ENCODE peak calls at places on chromosomes 11 and 22, in seven cellular contexts. One of them, this sample, is unnamed.
A peak's percentile ranks its signal among the peaks of the same experiment; 100 is the strongest.

GRCh38 chr11:121298770-121299169 is 6.2 kb downstream of the SC5D start:
- DNase-seq in HL-60: no peak
- DNase-seq in heart right ventricle: no peak
- DNase-seq in tibial nerve: no peak
- DNase-seq in AG09309: no peak
- DNase-seq in AG04449: no peak
- DNase-seq in HepG2: no peak
- DNase-seq in this sample: no peak

GRCh38 chr22:46878549-46878948 is 116.1 kb downstream of the TBC1D22A start:
- DNase-seq in HL-60: no peak
- DNase-seq in heart right ventricle: no peak
- DNase-seq in tibial nerve: no peak
- DNase-seq in AG09309: no peak
- DNase-seq in AG04449: no peak
- DNase-seq in HepG2: no peak
- DNase-seq in this sample: peak; percentile 64

GRCh38 chr22:47295226-47295901 is 532.9 kb downstream of the TBC1D22A start:
- DNase-seq in HL-60: no peak
- DNase-seq in heart right ventricle: no peak
- DNase-seq in tibial nerve: no peak
- DNase-seq in AG09309: no peak
- DNase-seq in AG04449: no peak
- DNase-seq in HepG2: no peak
- DNase-seq in this sample: no peak

GRCh38 chr11:6856871-6857270 is 6.0 kb upstream of the OR10A2 start:
- DNase-seq in HL-60: no peak
- DNase-seq in heart right ventricle: no peak
- DNase-seq in tibial nerve: no peak
- DNase-seq in AG09309: no peak
- DNase-seq in AG04449: no peak
- DNase-seq in HepG2: no peak
- DNase-seq in this sample: peak; percentile 39

GRCh38 chr22:50040717-50041116 is 17.4 kb downstream of the TTLL8 start:
- DNase-seq in HL-60: no peak
- DNase-seq in heart right ventricle: no peak
- DNase-seq in tibial nerve: no peak
- DNase-seq in AG09309: no peak
- DNase-seq in AG04449: no peak
- DNase-seq in HepG2: no peak
- DNase-seq in this sample: no peak

GRCh38 chr11:65311197-65311631 is 3.5 kb upstream of the CDC42EP2 start:
- DNase-seq in HL-60: no peak
- DNase-seq in heart right ventricle: no peak
- DNase-seq in tibial nerve: no peak
- DNase-seq in AG09309: no peak
- DNase-seq in AG04449: no peak
- DNase-seq in HepG2: no peak
- DNase-seq in this sample: no peak

GRCh38 chr11:62725686-62726085 is 1.6 kb downstream of the HNRNPUL2 start:
- DNase-seq in HL-60: no peak
- DNase-seq in heart right ventricle: no peak
- DNase-seq in tibial nerve: no peak
- DNase-seq in AG09309: no peak
- DNase-seq in AG04449: no peak
- DNase-seq in HepG2: peak; percentile 42
- DNase-seq in this sample: no peak

GRCh38 chr11:67289651-67290479 is 762 bp downstream of the ANKRD13D start:
- DNase-seq in HL-60: no peak
- DNase-seq in heart right ventricle: no peak
- DNase-seq in tibial nerve: no peak
- DNase-seq in AG09309: no peak
- DNase-seq in AG04449: no peak
- DNase-seq in HepG2: no peak
- DNase-seq in this sample: no peak

GRCh38 chr11:35059040-35059439 is 79.9 kb upstream of the CD44 start:
- DNase-seq in HL-60: peak; percentile 65
- DNase-seq in heart right ventricle: no peak
- DNase-seq in tibial nerve: no peak
- DNase-seq in AG09309: no peak
- DNase-seq in AG04449: no peak
- DNase-seq in HepG2: no peak
- DNase-seq in this sample: no peak

GRCh38 chr11:123246749-123247497 is 51.9 kb upstream of the CLMP start:
- DNase-seq in HL-60: peak; percentile 28
- DNase-seq in heart right ventricle: peak; percentile 79
- DNase-seq in tibial nerve: peak; percentile 82
- DNase-seq in AG09309: no peak
- DNase-seq in AG04449: no peak
- DNase-seq in HepG2: peak; percentile 52
- DNase-seq in this sample: peak; percentile 34

GRCh38 chr11:1158681-1159525 is 1.1 kb downstream of the MUC5AC start:
- DNase-seq in HL-60: no peak
- DNase-seq in heart right ventricle: no peak
- DNase-seq in tibial nerve: no peak
- DNase-seq in AG09309: no peak
- DNase-seq in AG04449: no peak
- DNase-seq in HepG2: no peak
- DNase-seq in this sample: no peak

GRCh38 chr11:61488651-61489291 is 19.8 kb upstream of the LRRC10B start:
- DNase-seq in HL-60: no peak
- DNase-seq in heart right ventricle: peak; percentile 80
- DNase-seq in tibial nerve: no peak
- DNase-seq in AG09309: no peak
- DNase-seq in AG04449: no peak
- DNase-seq in HepG2: peak; percentile 89
- DNase-seq in this sample: peak; percentile 41

GRCh38 chr11:3124821-3125220 is 40.3 kb downstream of the OSBPL5 start:
- DNase-seq in HL-60: no peak
- DNase-seq in heart right ventricle: no peak
- DNase-seq in tibial nerve: no peak
- DNase-seq in AG09309: no peak
- DNase-seq in AG04449: no peak
- DNase-seq in HepG2: no peak
- DNase-seq in this sample: no peak

GRCh38 chr11:10858505-10859360 is 880 bp upstream of the ZBED5 start:
- DNase-seq in HL-60: no peak
- DNase-seq in heart right ventricle: peak; percentile 65
- DNase-seq in tibial nerve: peak; percentile 46
- DNase-seq in AG09309: no peak
- DNase-seq in AG04449: no peak
- DNase-seq in HepG2: peak; percentile 50
- DNase-seq in this sample: no peak

GRCh38 chr11:116415095-116415494 is 357.7 kb downstream of the BUD13 start:
- DNase-seq in HL-60: no peak
- DNase-seq in heart right ventricle: no peak
- DNase-seq in tibial nerve: no peak
- DNase-seq in AG09309: no peak
- DNase-seq in AG04449: no peak
- DNase-seq in HepG2: no peak
- DNase-seq in this sample: no peak

DNA sequence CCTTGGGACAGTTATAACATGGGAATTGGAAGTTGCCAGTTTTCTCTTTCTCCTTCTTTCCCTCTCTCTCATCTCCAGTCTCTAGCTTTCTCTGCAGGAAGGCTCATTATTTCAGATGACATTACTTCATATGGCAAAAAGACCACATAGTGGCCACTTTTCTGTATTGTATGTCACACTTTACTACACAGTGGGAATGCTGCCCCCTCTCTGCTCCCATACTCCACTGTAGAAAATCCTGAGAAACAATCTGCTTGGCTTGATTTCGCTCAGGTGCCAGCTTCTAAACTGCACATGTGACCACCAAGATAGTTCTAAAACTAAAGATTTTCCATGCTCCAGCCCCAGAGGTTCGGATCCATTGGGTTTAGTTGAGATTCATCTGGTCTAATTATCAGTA is 860.7 kb upstream of the CCDC90B start:
- DNase-seq in HL-60: no peak
- DNase-seq in heart right ventricle: no peak
- DNase-seq in tibial nerve: no peak
- DNase-seq in AG09309: no peak
- DNase-seq in AG04449: no peak
- DNase-seq in HepG2: no peak
- DNase-seq in this sample: no peak
- TF ChIP-seq CTCF in HL-60: no peak
- TF ChIP-seq CTCF in heart right ventricle: no peak
- TF ChIP-seq CTCF in tibial nerve: no peak
- TF ChIP-seq CTCF in AG09309: no peak
- TF ChIP-seq CTCF in AG04449: no peak
- TF ChIP-seq CTCF in HepG2: no peak
- TF ChIP-seq CTCF in this sample: no peak

DNA sequence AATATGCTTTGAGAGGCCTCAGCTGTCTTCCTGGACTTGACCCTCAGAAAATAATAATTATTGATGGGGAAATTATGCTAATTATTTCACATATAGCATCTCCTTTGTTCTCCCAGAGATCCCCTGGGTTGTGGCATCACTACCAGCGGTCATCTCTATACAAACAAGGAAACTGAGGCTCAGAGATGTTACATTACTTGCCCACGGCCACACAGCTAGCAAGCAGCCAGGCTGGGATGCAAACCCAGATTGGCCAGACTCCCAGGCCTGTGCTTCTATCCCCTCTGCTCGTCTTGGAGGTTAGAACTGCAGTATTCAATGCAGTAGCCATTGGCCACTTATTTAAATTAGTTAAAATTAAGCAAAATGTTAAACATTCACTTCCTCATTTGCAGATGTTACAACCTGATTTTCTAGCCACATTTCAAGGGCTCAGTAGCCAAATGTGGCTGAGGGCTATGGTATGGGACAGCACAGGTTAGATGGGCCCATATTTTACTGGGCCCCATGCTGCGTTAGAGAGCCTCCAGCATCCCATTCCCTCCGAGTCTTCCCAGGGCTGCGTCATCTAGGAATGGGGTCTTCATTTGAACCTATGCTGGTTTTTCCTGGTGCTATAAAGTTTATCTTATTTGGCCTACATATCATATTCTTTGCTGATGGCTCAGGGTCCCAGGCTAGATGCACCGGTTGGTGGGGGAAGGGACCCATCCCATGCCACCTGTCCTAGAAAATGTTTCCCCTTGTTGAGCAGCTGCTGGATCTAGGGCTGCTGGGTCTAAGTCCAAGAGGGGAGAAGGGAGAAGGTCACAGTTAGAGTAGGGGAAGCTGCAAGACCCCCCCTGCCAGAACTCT is 2.2 kb downstream of the SLC35C1 start:
- DNase-seq in HL-60: no peak
- DNase-seq in heart right ventricle: no peak
- DNase-seq in tibial nerve: no peak
- DNase-seq in AG09309: no peak
- DNase-seq in AG04449: no peak
- DNase-seq in HepG2: no peak
- DNase-seq in this sample: no peak
- H3K4me3 ChIP-seq in HL-60: peak overlapping the region; percentile 85
- H3K4me3 ChIP-seq in heart right ventricle: no peak overlapping the region
- H3K4me3 ChIP-seq in tibial nerve: no peak overlapping the region
- H3K4me3 ChIP-seq in AG09309: peak overlapping the region; percentile 96
- H3K4me3 ChIP-seq in AG04449: peak overlapping the region; percentile 88
- H3K4me3 ChIP-seq in HepG2: peak overlapping the region; percentile 82
- H3K4me3 ChIP-seq in this sample: peak overlapping the region; percentile 83

DNA sequence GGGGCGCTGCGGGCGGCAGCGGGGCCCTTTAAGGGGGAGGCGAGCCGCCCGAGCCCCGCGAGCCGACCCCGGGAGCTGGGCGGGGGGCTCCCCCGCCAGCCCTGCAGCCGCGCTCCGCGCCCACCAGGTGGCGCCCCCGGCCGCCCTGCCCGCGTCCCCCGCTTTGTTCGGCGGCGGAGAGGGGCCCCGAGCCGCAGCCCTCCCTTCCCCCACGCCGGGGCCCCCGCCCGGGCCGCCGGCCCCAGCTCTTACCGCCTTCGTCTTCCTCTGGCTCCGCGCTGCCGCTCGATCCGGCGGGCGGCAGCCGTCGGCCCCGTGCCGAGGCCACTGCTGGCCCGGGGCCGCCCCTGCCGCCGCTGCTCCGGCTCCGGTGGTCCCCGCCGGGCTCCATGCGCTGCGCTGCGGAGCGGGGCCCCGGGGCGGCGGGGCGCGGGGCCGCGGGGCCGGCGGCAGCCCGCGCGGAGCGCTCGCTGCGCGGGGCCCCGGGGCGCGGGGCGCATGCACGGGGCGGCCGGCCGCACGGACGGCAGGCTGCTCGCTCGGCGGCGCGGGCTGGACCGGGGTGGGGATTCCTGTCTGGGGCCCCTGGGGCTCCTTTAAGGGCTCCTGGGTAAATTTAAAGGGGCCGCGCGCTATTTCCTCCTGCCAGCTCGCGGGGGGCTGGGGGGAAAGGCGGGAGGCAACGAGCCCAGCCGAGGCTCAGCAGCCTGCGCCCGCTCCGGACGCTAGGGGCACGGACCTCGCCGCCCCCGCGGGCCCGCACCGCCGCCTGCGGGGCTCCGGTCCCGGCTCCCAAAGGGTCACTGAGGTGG is at the start of gene ZFTA:
- DNase-seq in HL-60: no peak
- DNase-seq in heart right ventricle: peak; percentile 74
- DNase-seq in tibial nerve: no peak
- DNase-seq in AG09309: no peak
- DNase-seq in AG04449: no peak
- DNase-seq in HepG2: no peak
- DNase-seq in this sample: no peak
- TF ChIP-seq CTCF in HL-60: no peak
- TF ChIP-seq CTCF in heart right ventricle: peak; percentile 26
- TF ChIP-seq CTCF in tibial nerve: peak; percentile 96
- TF ChIP-seq CTCF in AG09309: peak; percentile 33
- TF ChIP-seq CTCF in AG04449: peak; percentile 57
- TF ChIP-seq CTCF in HepG2: peak; percentile 52
- TF ChIP-seq CTCF in this sample: peak; percentile 41

GRCh38 chr11:73299751-73300150 is 8.3 kb upstream of the ARHGEF17 start:
- DNase-seq in HL-60: no peak
- DNase-seq in heart right ventricle: no peak
- DNase-seq in tibial nerve: no peak
- DNase-seq in AG09309: no peak
- DNase-seq in AG04449: no peak
- DNase-seq in HepG2: no peak
- DNase-seq in this sample: no peak

GRCh38 chr11:73297702-73298101 is 10.4 kb upstream of the ARHGEF17 start:
- DNase-seq in HL-60: no peak
- DNase-seq in heart right ventricle: no peak
- DNase-seq in tibial nerve: no peak
- DNase-seq in AG09309: no peak
- DNase-seq in AG04449: no peak
- DNase-seq in HepG2: no peak
- DNase-seq in this sample: no peak

GRCh38 chr11:73297231-73297590 is 10.9 kb upstream of the ARHGEF17 start:
- DNase-seq in HL-60: no peak
- DNase-seq in heart right ventricle: no peak
- DNase-seq in tibial nerve: no peak
- DNase-seq in AG09309: no peak
- DNase-seq in AG04449: no peak
- DNase-seq in HepG2: no peak
- DNase-seq in this sample: no peak

GRCh38 chr11:73296501-73297230 is 11.4 kb upstream of the ARHGEF17 start:
- DNase-seq in HL-60: no peak
- DNase-seq in heart right ventricle: no peak
- DNase-seq in tibial nerve: no peak
- DNase-seq in AG09309: no peak
- DNase-seq in AG04449: no peak
- DNase-seq in HepG2: no peak
- DNase-seq in this sample: no peak

DNA sequence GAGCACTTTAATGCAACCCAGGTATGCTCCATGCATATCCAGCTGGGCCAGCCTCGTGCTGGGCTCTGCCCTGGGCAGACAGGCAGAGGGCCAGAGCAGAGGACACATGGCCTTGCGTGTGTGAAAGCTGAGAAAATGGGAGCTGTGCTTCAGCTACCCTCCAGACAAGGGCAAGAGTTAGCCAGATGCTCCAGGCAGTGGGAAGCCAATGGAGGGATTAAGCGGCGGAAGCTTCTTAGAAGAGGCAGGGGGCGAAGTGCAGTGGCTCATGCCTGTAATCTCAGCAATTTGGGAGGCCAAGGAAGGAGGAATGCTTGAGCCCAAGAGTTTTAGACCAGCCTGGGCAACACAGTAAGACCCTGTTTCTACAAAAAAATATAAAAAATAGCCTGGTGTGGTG is 9.8 kb upstream of the ARHGEF17 start:
- DNase-seq in HL-60: no peak
- DNase-seq in heart right ventricle: no peak
- DNase-seq in tibial nerve: no peak
- DNase-seq in AG09309: no peak
- DNase-seq in AG04449: no peak
- DNase-seq in HepG2: no peak
- DNase-seq in this sample: no peak
- H3K4me3 ChIP-seq in HL-60: no peak overlapping the region
- H3K4me3 ChIP-seq in heart right ventricle: no peak overlapping the region
- H3K4me3 ChIP-seq in tibial nerve: no peak overlapping the region
- H3K4me3 ChIP-seq in AG09309: no peak overlapping the region
- H3K4me3 ChIP-seq in AG04449: no peak overlapping the region
- H3K4me3 ChIP-seq in HepG2: no peak overlapping the region
- H3K4me3 ChIP-seq in this sample: no peak overlapping the region

This sample was measured in retinal pigment epithelial cell.